ENCODE peak calls at places on chromosome 9, in eight cellular contexts. K, X, P, O, E, C, A and B are unnamed samples.

GRCh38 chr9:133874061-133874638 is 118.0 kb downstream of the VAV2 start:
- DNase-seq in A (no peak), E (no peak), K (no peak), O (no peak), P (peak; percentile 93), X (no peak), C (no peak), B (no peak)

GRCh38 chr9:35277649-35278359 is 116.0 kb downstream of the UNC13B start:
- DNase-seq in X (no peak), P (no peak), C (peak; percentile 16), A (no peak), K (peak; percentile 45), E (no peak), O (no peak), B (no peak)

GRCh38 chr9:4381744-4382143 is 81.9 kb upstream of the GLIS3 start:
- DNase-seq in C (no peak), E (no peak), O (no peak), X (no peak), A (no peak), P (no peak), K (no peak), B (no peak)

GRCh38 chr9:121242219-121242954 is 25.6 kb upstream of the GSN start:
- DNase-seq in X (no peak), E (no peak), O (no peak), K (no peak), A (no peak), P (no peak), C (no peak), B (no peak)

GRCh38 chr9:114616684-114617520 is 5.8 kb downstream of the TMEM268 start:
- DNase-seq in O (no peak), A (no peak), E (no peak), P (peak; percentile 95), K (no peak), C (peak; percentile 35), X (peak; percentile 21), B (peak; percentile 86)

GRCh38 chr9:133476941-133477340 is 2.0 kb downstream of the SLC2A6 start:
- DNase-seq in O (no peak), X (no peak), C (no peak), P (no peak), K (no peak), E (no peak), A (no peak), B (peak; percentile 78)

GRCh38 chr9:128297221-128297773 is 21.2 kb downstream of the SWI5 start:
- DNase-seq in E (no peak), K (no peak), X (no peak), A (no peak), O (no peak), C (no peak), P (no peak), B (no peak)

GRCh38 chr9:22415941-22416691 is 30.5 kb upstream of the DMRTA1 start:
- DNase-seq in K (no peak), O (no peak), P (no peak), C (no peak), E (no peak), X (no peak), A (no peak), B (no peak)

GRCh38 chr9:108838017-108838416 is 17.8 kb downstream of the ACTL7B start:
- DNase-seq in O (no peak), X (no peak), A (no peak), E (no peak), K (no peak), C (no peak), P (no peak), B (no peak)

GRCh38 chr9:4923580-4924544 is 61.2 kb upstream of the JAK2 start:
- DNase-seq in X (no peak), O (no peak), P (peak; percentile 49), C (no peak), A (no peak), E (no peak), K (no peak), B (no peak)

GRCh38 chr9:112752334-112753110 is 2.0 kb downstream of the SNX30 start:
- DNase-seq in A (no peak), C (no peak), O (no peak), P (no peak), K (no peak), E (no peak), X (no peak), B (no peak)

GRCh38 chr9:93061260-93061751 is 2.8 kb downstream of the SUSD3 start:
- DNase-seq in E (no peak), X (no peak), K (no peak), A (no peak), P (no peak), O (no peak), C (no peak), B (peak; percentile 40)